ENCODE peak calls at places on chromosomes 6 and 20, in four cellular contexts. H is fibroblast of lung; W is CD8-positive, alpha-beta T cell; J is thyroid gland. D is an unnamed sample.
A peak's percentile ranks its signal among the peaks of the same experiment; 100 is the strongest.

GRCh38 chr6:133355922-133356321 is 114.8 kb downstream of the EYA4 start:
- DNase-seq in H (no peak), W (no peak), J (no peak), D (no peak)

GRCh38 chr20:51042064-51042463 is 19.2 kb upstream of the KCNG1 start:
- DNase-seq in H (no peak), W (no peak), J (no peak), D (no peak)

GRCh38 chr20:63127700-63128364 is 88.1 kb downstream of the YTHDF1 start:
- DNase-seq in H (no peak), W (no peak), J (no peak), D (no peak)

GRCh38 chr6:144657691-144658090 is 372.6 kb downstream of the UTRN start:
- DNase-seq in H (peak; percentile 21), W (no peak), J (peak; percentile 44), D (peak; percentile 61)

GRCh38 chr20:24985802-24986201 is 6.7 kb downstream of the APMAP start:
- DNase-seq in H (no peak), W (peak; percentile 38), J (no peak), D (no peak)

GRCh38 chr6:10331336-10331735 is 83.5 kb downstream of the TFAP2A start:
- DNase-seq in H (no peak), W (no peak), J (no peak), D (no peak)

GRCh38 chr6:125867483-125867935 is 76.7 kb downstream of the NCOA7 start:
- DNase-seq in H (peak; percentile 86), W (no peak), J (no peak), D (peak; percentile 88)

GRCh38 chr20:50901301-50901700 is 29.9 kb downstream of the ADNP start:
- DNase-seq in H (no peak), W (no peak), J (no peak), D (no peak)

GRCh38 chr6:151914475-151914874 is 107.0 kb downstream of the ESR1 start:
- DNase-seq in H (peak; percentile 10), W (no peak), J (no peak), D (no peak)

GRCh38 chr6:140774080-140774505 is 1358.6 kb upstream of the GJE1 start:
- DNase-seq in H (peak; percentile 90), W (no peak), J (no peak), D (peak; percentile 84)

GRCh38 chr6:110875548-110876169 is 1.1 kb downstream of the AMD1 start:
- DNase-seq in H (peak; percentile 37), W (peak; percentile 75), J (peak; percentile 55), D (no peak)

GRCh38 chr6:139927236-139927635 is 552.8 kb upstream of the CITED2 start:
- DNase-seq in H (peak; percentile 94), W (no peak), J (no peak), D (peak; percentile 90)

GRCh38 chr20:5863040-5863811 is 87.1 kb downstream of the TRMT6 start:
- DNase-seq in H (peak; percentile 81), W (no peak), J (no peak), D (no peak)

GRCh38 chr6:42532038-42532669 is 31.7 kb upstream of the UBR2 start:
- DNase-seq in H (peak; percentile 68), W (no peak), J (peak; percentile 12), D (peak; percentile 57)

GRCh38 chr6:105733556-105734162 is 330.8 kb upstream of the PREP start:
- DNase-seq in H (peak; percentile 40), W (no peak), J (no peak), D (peak; percentile 31)

GRCh38 chr20:58976095-58976730 is 4.8 kb upstream of the NELFCD start:
- DNase-seq in H (peak; percentile 5), W (no peak), J (no peak), D (no peak)

GRCh38 chr6:42078391-42078790 is 28.1 kb downstream of the TAF8 start:
- DNase-seq in H (no peak), W (no peak), J (no peak), D (no peak)

GRCh38 chr20:26208296-26209091 is 511.8 kb upstream of the ZNF337 start:
- DNase-seq in H (peak; percentile 10), W (peak; percentile 55), J (peak; percentile 11), D (no peak)

GRCh38 chr20:37850724-37851123 is 52.2 kb upstream of the VSTM2L start:
- DNase-seq in H (peak; percentile 9), W (no peak), J (no peak), D (no peak)

GRCh38 chr20:9203081-9203447 is 134.2 kb downstream of the PLCB4 start:
- DNase-seq in H (peak; percentile 32), W (no peak), J (no peak), D (no peak)

GRCh38 chr6:133502451-133503259 is 261.5 kb downstream of the EYA4 start:
- DNase-seq in H (peak; percentile 97), W (no peak), J (peak; percentile 75), D (peak; percentile 98)

GRCh38 chr20:22584922-22585785 is 782 bp upstream of the FOXA2 start:
- DNase-seq in H (no peak), W (no peak), J (peak; percentile 36), D (no peak)

GRCh38 chr20:24977336-24977735 is 15.2 kb downstream of the APMAP start:
- DNase-seq in H (no peak), W (peak; percentile 2), J (no peak), D (no peak)

GRCh38 chr20:49989234-49990065 is 6.7 kb downstream of the SNAI1 start:
- DNase-seq in H (peak; percentile 91), W (no peak), J (peak; percentile 40), D (peak; percentile 63)

GRCh38 chr6:155080876-155081845 is 86.0 kb downstream of the TIAM2 start:
- DNase-seq in H (peak; percentile 97), W (no peak), J (peak; percentile 55), D (peak; percentile 26)

GRCh38 chr6:119426619-119427018 is 77.1 kb upstream of the MAN1A1 start:
- DNase-seq in H (peak; percentile 52), W (no peak), J (no peak), D (no peak)

GRCh38 chr20:25278636-25279361 is 30.9 kb downstream of the PYGB start:
- DNase-seq in H (no peak), W (no peak), J (peak; percentile 2), D (no peak)

GRCh38 chr20:26276811-26277210 is 580.2 kb upstream of the ZNF337 start:
- DNase-seq in H (peak; percentile 30), W (no peak), J (no peak), D (no peak)

GRCh38 chr6:43990275-43990626 is 137.0 kb downstream of the MRPL14 start:
- DNase-seq in H (peak; percentile 56), W (no peak), J (no peak), D (no peak)

GRCh38 chr6:104881964-104882668 is 22.4 kb upstream of the HACE1 start:
- DNase-seq in H (no peak), W (no peak), J (no peak), D (no peak)

GRCh38 chr6:134689177-134689576 is 260.7 kb downstream of the ALDH8A1 start:
- DNase-seq in H (no peak), W (no peak), J (no peak), D (no peak)

GRCh38 chr20:9515761-9516657 is 1.6 kb downstream of the LAMP5 start:
- DNase-seq in H (peak; percentile 17), W (no peak), J (peak; percentile 34), D (peak; percentile 51)

GRCh38 chr6:13711384-13711725 is 280 bp downstream of the RANBP9 start:
- DNase-seq in H (peak; percentile 65), W (no peak), J (no peak), D (no peak)

GRCh38 chr6:163324326-163324927 is 90.1 kb upstream of the QKI start:
- DNase-seq in H (peak; percentile 56), W (no peak), J (no peak), D (no peak)

GRCh38 chr20:20371133-20371532 is 3.2 kb downstream of the INSM1 start:
- DNase-seq in H (no peak), W (no peak), J (no peak), D (no peak)

GRCh38 chr6:152720964-152721363 is 23.3 kb downstream of the MYCT1 start:
- DNase-seq in H (peak; percentile 32), W (no peak), J (no peak), D (no peak)

GRCh38 chr6:72669324-72669723 is 47.5 kb downstream of the KCNQ5 start:
- DNase-seq in H (no peak), W (peak; percentile 49), J (no peak), D (no peak)

GRCh38 chr6:23454090-23454998 is 671.7 kb upstream of the NRSN1 start:
- DNase-seq in H (peak; percentile 75), W (no peak), J (no peak), D (no peak)

GRCh38 chr6:34115396-34116314 is 30.2 kb downstream of the GRM4 start:
- DNase-seq in H (peak; percentile 5), W (no peak), J (no peak), D (no peak)

DNA sequence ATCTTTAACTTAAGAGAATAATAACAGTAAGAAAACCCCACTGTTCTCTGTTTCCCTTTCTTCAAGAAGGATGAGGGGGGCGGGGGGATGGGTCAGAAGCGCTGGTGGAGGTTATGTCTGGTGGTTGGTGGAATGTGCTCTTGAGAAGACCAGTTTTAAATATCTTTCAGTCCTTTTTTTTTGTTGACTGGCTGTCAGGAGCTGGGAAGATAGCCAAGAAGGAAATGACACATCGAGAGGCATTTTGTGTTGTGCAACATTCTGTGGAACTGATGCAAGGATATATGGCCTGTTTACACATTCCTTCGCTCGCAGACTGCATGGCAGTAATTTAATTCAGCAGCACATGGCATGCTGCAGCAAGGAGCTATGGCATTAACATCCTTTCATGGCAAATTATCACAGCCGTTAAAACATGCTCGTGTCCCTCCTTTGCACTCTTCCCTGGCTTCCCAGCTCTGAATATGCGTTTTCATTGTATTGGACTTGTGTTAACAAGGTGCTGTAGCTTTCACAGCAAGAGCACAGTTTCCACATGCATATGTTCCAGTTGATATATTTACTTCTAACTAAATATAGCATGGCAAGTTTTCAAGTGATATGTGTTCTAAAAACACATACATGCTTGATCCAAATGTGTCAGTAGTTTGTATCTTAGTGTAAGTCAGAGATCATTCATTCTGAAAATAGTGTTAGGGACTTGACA is 68.2 kb upstream of the SUPT3H start:
- DNase-seq in H (peak; percentile 98), W (no peak), J (peak; percentile 70), D (peak; percentile 98)
- H3K4me3 ChIP-seq in H (peak overlapping the region; percentile 41), W (no peak overlapping the region), J (no peak overlapping the region), D (no peak overlapping the region)

DNA sequence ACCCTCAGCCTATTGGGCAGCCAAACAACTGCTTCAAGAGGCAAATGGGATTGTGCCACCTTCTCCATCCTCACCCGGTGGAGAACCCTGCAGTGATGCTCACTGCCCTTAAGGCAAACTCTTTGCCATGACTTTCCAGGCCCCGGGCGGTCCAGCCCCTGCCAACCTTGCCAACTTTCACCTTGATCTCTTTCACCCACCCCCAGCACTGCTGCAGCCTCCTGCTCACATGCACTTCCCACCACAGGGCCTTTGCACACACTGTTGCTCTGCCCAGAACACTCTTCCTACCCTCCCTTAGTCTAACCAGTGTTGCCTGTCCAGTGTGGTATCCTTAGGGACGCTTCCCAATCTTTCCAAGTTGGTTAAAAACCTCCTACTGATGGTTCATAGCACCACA is 221.1 kb downstream of the EYA2 start:
- DNase-seq in H (no peak), W (no peak), J (no peak), D (no peak)
- TF ChIP-seq CTCF in H (no peak), W (no peak), J (no peak), D (no peak)

DNA sequence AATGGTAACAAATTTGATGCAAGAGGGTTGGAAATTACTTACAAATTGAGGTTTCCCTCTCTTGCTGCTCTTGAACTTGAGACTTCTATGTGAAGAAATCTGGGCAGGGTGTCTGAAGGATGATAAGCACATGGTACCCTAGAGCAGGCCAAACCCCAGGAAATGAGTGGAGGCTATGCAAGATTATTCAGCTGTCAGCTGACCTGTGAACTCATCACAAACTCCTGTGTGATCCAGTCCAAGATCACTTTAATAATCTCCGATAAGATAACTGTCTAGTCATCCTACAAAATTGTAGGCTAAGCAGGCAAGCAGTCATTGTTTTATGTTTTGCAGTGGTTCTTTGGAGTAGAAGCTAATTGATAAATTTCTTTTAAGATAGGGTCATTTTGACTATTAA is 213.1 kb downstream of the BTBD3 start:
- DNase-seq in H (peak; percentile 39), W (no peak), J (no peak), D (no peak)
- H3K4me3 ChIP-seq in H (no peak overlapping the region), W (no peak overlapping the region), J (no peak overlapping the region), D (no peak overlapping the region)

GRCh38 chr20:46755483-46756417 is 46.3 kb downstream of the SLC2A10 start:
- DNase-seq in H (no peak), W (no peak), J (no peak), D (no peak)
- TF ChIP-seq CTCF in H (no peak), W (no peak), J (no peak), D (no peak)